ENCODE peak calls at places on chromosomes 7 and 10, in six cellular contexts. One of them, this sample, is unnamed.

GRCh38 chr10:71629131-71629530 is 90.4 kb downstream of the C10orf105 start:
- DNase-seq in endothelial cell: no peak
- DNase-seq in progenitor cell of endocrine pancreas: no peak
- DNase-seq in natural killer cell treated with Interleukin-12 subunit alpha and Interleukin-12 subunit beta and Interleukin-15 and Interleukin-18, amount 100 ng/mL, for 72 hours: no peak
- DNase-seq in heart right ventricle: no peak
- DNase-seq in central memory CD4-positive, alpha-beta T cell: no peak
- DNase-seq in this sample: no peak

GRCh38 chr7:155533827-155534690 is 12.3 kb downstream of the CNPY1 start:
- DNase-seq in endothelial cell: peak
- DNase-seq in progenitor cell of endocrine pancreas: peak
- DNase-seq in natural killer cell treated with Interleukin-12 subunit alpha and Interleukin-12 subunit beta and Interleukin-15 and Interleukin-18, amount 100 ng/mL, for 72 hours: no peak
- DNase-seq in heart right ventricle: no peak
- DNase-seq in central memory CD4-positive, alpha-beta T cell: no peak
- DNase-seq in this sample: peak

GRCh38 chr10:118985576-118985975 is 43.9 kb upstream of the NANOS1 start:
- DNase-seq in endothelial cell: no peak
- DNase-seq in progenitor cell of endocrine pancreas: no peak
- DNase-seq in natural killer cell treated with Interleukin-12 subunit alpha and Interleukin-12 subunit beta and Interleukin-15 and Interleukin-18, amount 100 ng/mL, for 72 hours: no peak
- DNase-seq in heart right ventricle: no peak
- DNase-seq in central memory CD4-positive, alpha-beta T cell: no peak
- DNase-seq in this sample: no peak

GRCh38 chr10:120490288-120490687 is 33.3 kb downstream of the PLPP4 start:
- DNase-seq in endothelial cell: no peak
- DNase-seq in progenitor cell of endocrine pancreas: no peak
- DNase-seq in natural killer cell treated with Interleukin-12 subunit alpha and Interleukin-12 subunit beta and Interleukin-15 and Interleukin-18, amount 100 ng/mL, for 72 hours: no peak
- DNase-seq in heart right ventricle: no peak
- DNase-seq in central memory CD4-positive, alpha-beta T cell: no peak
- DNase-seq in this sample: no peak

GRCh38 chr7:76121044-76121443 is 73.1 kb downstream of the MDH2 start:
- DNase-seq in endothelial cell: no peak
- DNase-seq in progenitor cell of endocrine pancreas: no peak
- DNase-seq in natural killer cell treated with Interleukin-12 subunit alpha and Interleukin-12 subunit beta and Interleukin-15 and Interleukin-18, amount 100 ng/mL, for 72 hours: no peak
- DNase-seq in heart right ventricle: no peak
- DNase-seq in central memory CD4-positive, alpha-beta T cell: no peak
- DNase-seq in this sample: no peak

GRCh38 chr10:81215498-81215897 is 659.5 kb upstream of the NRG3 start:
- DNase-seq in endothelial cell: no peak
- DNase-seq in progenitor cell of endocrine pancreas: no peak
- DNase-seq in natural killer cell treated with Interleukin-12 subunit alpha and Interleukin-12 subunit beta and Interleukin-15 and Interleukin-18, amount 100 ng/mL, for 72 hours: no peak
- DNase-seq in heart right ventricle: no peak
- DNase-seq in central memory CD4-positive, alpha-beta T cell: no peak
- DNase-seq in this sample: no peak

GRCh38 chr7:139876622-139877283 is 47.7 kb downstream of the TBXAS1 start:
- DNase-seq in endothelial cell: no peak
- DNase-seq in progenitor cell of endocrine pancreas: no peak
- DNase-seq in natural killer cell treated with Interleukin-12 subunit alpha and Interleukin-12 subunit beta and Interleukin-15 and Interleukin-18, amount 100 ng/mL, for 72 hours: no peak
- DNase-seq in heart right ventricle: no peak
- DNase-seq in central memory CD4-positive, alpha-beta T cell: no peak
- DNase-seq in this sample: no peak

GRCh38 chr10:113020838-113021237 is 70.8 kb downstream of the TCF7L2 start:
- DNase-seq in endothelial cell: no peak
- DNase-seq in progenitor cell of endocrine pancreas: no peak
- DNase-seq in natural killer cell treated with Interleukin-12 subunit alpha and Interleukin-12 subunit beta and Interleukin-15 and Interleukin-18, amount 100 ng/mL, for 72 hours: no peak
- DNase-seq in heart right ventricle: no peak
- DNase-seq in central memory CD4-positive, alpha-beta T cell: no peak
- DNase-seq in this sample: no peak

GRCh38 chr7:82507365-82507975 is 63.9 kb upstream of the CACNA2D1 start:
- DNase-seq in endothelial cell: no peak
- DNase-seq in progenitor cell of endocrine pancreas: no peak
- DNase-seq in natural killer cell treated with Interleukin-12 subunit alpha and Interleukin-12 subunit beta and Interleukin-15 and Interleukin-18, amount 100 ng/mL, for 72 hours: no peak
- DNase-seq in heart right ventricle: no peak
- DNase-seq in central memory CD4-positive, alpha-beta T cell: no peak
- DNase-seq in this sample: no peak

GRCh38 chr7:139994356-139994755 is 68.4 kb downstream of the PARP12 start:
- DNase-seq in endothelial cell: no peak
- DNase-seq in progenitor cell of endocrine pancreas: no peak
- DNase-seq in natural killer cell treated with Interleukin-12 subunit alpha and Interleukin-12 subunit beta and Interleukin-15 and Interleukin-18, amount 100 ng/mL, for 72 hours: no peak
- DNase-seq in heart right ventricle: no peak
- DNase-seq in central memory CD4-positive, alpha-beta T cell: no peak
- DNase-seq in this sample: no peak

GRCh38 chr10:94902570-94902969 is 35.9 kb upstream of the CYP2C9 start:
- DNase-seq in endothelial cell: no peak
- DNase-seq in progenitor cell of endocrine pancreas: no peak
- DNase-seq in natural killer cell treated with Interleukin-12 subunit alpha and Interleukin-12 subunit beta and Interleukin-15 and Interleukin-18, amount 100 ng/mL, for 72 hours: no peak
- DNase-seq in heart right ventricle: no peak
- DNase-seq in central memory CD4-positive, alpha-beta T cell: no peak
- DNase-seq in this sample: no peak

This sample was measured in CMK.